ENCODE peak calls at places on chromosome 1, in five cellular contexts. T is NCI-H2081, O is Right ventricle myocardium inferior, K is RWPE1, N is cardiac muscle cell. L is an unnamed sample.

GRCh38 chr1:159122005-159122621 is 45.5 kb upstream of the AIM2 start:
- DNase-seq in O (no peak), K (peak; percentile 47), T (no peak), N (no peak), L (no peak)

GRCh38 chr1:86906419-86906818 is 7.5 kb downstream of the SELENOF start:
- DNase-seq in T (no peak), K (no peak), O (no peak), N (peak; percentile 3), L (no peak)

GRCh38 chr1:3377604-3378279 is 76.7 kb upstream of the ARHGEF16 start:
- DNase-seq in K (no peak), T (no peak), O (peak; percentile 42), N (no peak), L (no peak)

GRCh38 chr1:235917267-235917811 is 50.6 kb upstream of the LYST start:
- DNase-seq in K (peak; percentile 97), O (peak; percentile 69), N (no peak), T (no peak), L (peak; percentile 75)

GRCh38 chr1:11337536-11338350 is 64.7 kb downstream of the UBIAD1 start:
- DNase-seq in K (peak; percentile 55), T (peak; percentile 26), N (peak; percentile 72), O (no peak), L (peak; percentile 77)

GRCh38 chr1:197663178-197663953 is 111.9 kb downstream of the DENND1B start:
- DNase-seq in O (no peak), K (no peak), N (no peak), T (no peak), L (no peak)

GRCh38 chr1:196105901-196106300 is 502.3 kb downstream of the KCNT2 start:
- DNase-seq in N (no peak), T (no peak), O (no peak), K (peak; percentile 25), L (no peak)

GRCh38 chr1:88302843-88303486 is 381.1 kb upstream of the PKN2 start:
- DNase-seq in T (peak; percentile 39), K (peak; percentile 20), O (no peak), N (peak; percentile 64), L (peak; percentile 13)

GRCh38 chr1:3402258-3403010 is 52.0 kb upstream of the ARHGEF16 start:
- DNase-seq in O (no peak), N (no peak), T (peak; percentile 7), K (no peak), L (no peak)

GRCh38 chr1:219329606-219330005 is 155.9 kb downstream of the LYPLAL1 start:
- DNase-seq in O (no peak), N (no peak), K (no peak), T (no peak), L (no peak)

GRCh38 chr1:225347123-225347683 is 80.6 kb downstream of the LBR start:
- DNase-seq in T (no peak), K (no peak), O (no peak), N (no peak), L (peak; percentile 15)

GRCh38 chr1:63821650-63822049 is 47.8 kb downstream of the ROR1 start:
- DNase-seq in N (no peak), T (no peak), K (no peak), O (no peak), L (no peak)

GRCh38 chr1:171655215-171656116 is 3.0 kb upstream of the MYOC start:
- DNase-seq in O (peak; percentile 91), N (peak; percentile 86), T (no peak), K (no peak), L (peak; percentile 36)

L was measured in NCI-H1436.